ENCODE peak calls at places on chromosomes 13 and 19, in six cellular contexts. R, Z, P, J, E and I are unnamed samples.

GRCh38 chr19:7900401-7900870 is 3.2 kb upstream of the MAP2K7 start:
- DNase-seq in J (no peak), R (no peak), Z (no peak), P (no peak), E (peak), I (no peak)

GRCh38 chr13:97506511-97506910 is 72.5 kb downstream of the RAP2A start:
- DNase-seq in P (peak), Z (no peak), E (no peak), R (no peak), J (no peak), I (no peak)

GRCh38 chr13:65606622-65607021 is 1623.5 kb downstream of the PCDH9 start:
- DNase-seq in J (no peak), R (no peak), Z (no peak), E (no peak), P (no peak), I (peak)

GRCh38 chr13:46202956-46203355 is 8.8 kb upstream of the LRRC63 start:
- DNase-seq in J (no peak), R (no peak), P (no peak), Z (no peak), E (no peak), I (no peak)

GRCh38 chr13:30872685-30873443 is 33.2 kb upstream of the MEDAG start:
- DNase-seq in J (no peak), Z (peak), R (no peak), E (no peak), P (no peak), I (peak)

GRCh38 chr19:29667941-29668340 is 2.7 kb downstream of the PLEKHF1 start:
- DNase-seq in R (peak), J (no peak), Z (peak), E (no peak), P (no peak), I (no peak)

GRCh38 chr19:54638683-54639082 is 8.4 kb downstream of the LILRB1 start:
- DNase-seq in Z (no peak), E (no peak), R (no peak), J (no peak), P (no peak), I (no peak)

GRCh38 chr13:67303661-67304333 is 73.7 kb upstream of the PCDH9 start:
- DNase-seq in P (no peak), J (no peak), E (no peak), R (no peak), Z (no peak), I (no peak)

GRCh38 chr13:29816715-29817114 is 33.7 kb downstream of the UBL3 start:
- DNase-seq in P (no peak), Z (no peak), R (no peak), E (no peak), J (no peak), I (no peak)

GRCh38 chr19:18013621-18014111 is 5.7 kb downstream of the ARRDC2 start:
- DNase-seq in J (no peak), R (no peak), E (no peak), Z (peak), P (no peak), I (no peak)

GRCh38 chr19:47790398-47790814 is 11.9 kb downstream of the SELENOW start:
- DNase-seq in R (peak), J (peak), P (no peak), Z (peak), E (peak), I (peak)

GRCh38 chr19:47362321-47362720 is 13.2 kb downstream of the DHX34 start:
- DNase-seq in Z (no peak), P (no peak), R (no peak), J (no peak), E (no peak), I (no peak)

GRCh38 chr19:17214531-17215124 is 529 bp upstream of the USE1 start:
- DNase-seq in J (no peak), R (no peak), E (no peak), P (no peak), Z (no peak), I (no peak)

GRCh38 chr13:31908696-31909386 is 122.7 kb upstream of the FRY start:
- DNase-seq in P (no peak), Z (no peak), J (peak), E (no peak), R (no peak), I (no peak)

GRCh38 chr19:34336781-34337271 is 28.2 kb upstream of the GPI start:
- DNase-seq in Z (no peak), E (no peak), J (peak), R (peak), P (no peak), I (no peak)

GRCh38 chr13:112764028-112764427 is 74.2 kb downstream of the ATP11A start:
- DNase-seq in P (no peak), R (no peak), Z (no peak), E (peak), J (no peak), I (no peak)

GRCh38 chr13:110126391-110126961 is 180.5 kb downstream of the COL4A1 start:
- DNase-seq in R (no peak), P (peak), J (no peak), E (no peak), Z (no peak), I (peak)

GRCh38 chr13:35716186-35716585 is 239.7 kb upstream of the MAB21L1 start:
- DNase-seq in P (no peak), E (no peak), Z (no peak), J (no peak), R (no peak), I (no peak)

GRCh38 chr13:78826312-78826711 is 167.4 kb upstream of the OBI1 start:
- DNase-seq in P (no peak), Z (no peak), J (no peak), R (no peak), E (no peak), I (no peak)

GRCh38 chr19:15782211-15782610 is 5.2 kb upstream of the OR10H5 start:
- DNase-seq in J (no peak), E (no peak), R (no peak), Z (no peak), P (no peak), I (no peak)

GRCh38 chr19:37928527-37929286 is 21.7 kb downstream of the SIPA1L3 start:
- DNase-seq in P (no peak), E (no peak), R (no peak), J (no peak), Z (no peak), I (no peak)

GRCh38 chr19:37926255-37926654 is 19.2 kb downstream of the SIPA1L3 start:
- DNase-seq in Z (no peak), E (no peak), R (no peak), J (no peak), P (no peak), I (no peak)

GRCh38 chr19:37929512-37929911 is 22.5 kb downstream of the SIPA1L3 start:
- DNase-seq in J (no peak), P (no peak), Z (no peak), E (no peak), R (no peak), I (no peak)

GRCh38 chr19:37926711-37927110 is 19.7 kb downstream of the SIPA1L3 start:
- DNase-seq in J (no peak), E (no peak), R (no peak), Z (no peak), P (no peak), I (no peak)

DNA sequence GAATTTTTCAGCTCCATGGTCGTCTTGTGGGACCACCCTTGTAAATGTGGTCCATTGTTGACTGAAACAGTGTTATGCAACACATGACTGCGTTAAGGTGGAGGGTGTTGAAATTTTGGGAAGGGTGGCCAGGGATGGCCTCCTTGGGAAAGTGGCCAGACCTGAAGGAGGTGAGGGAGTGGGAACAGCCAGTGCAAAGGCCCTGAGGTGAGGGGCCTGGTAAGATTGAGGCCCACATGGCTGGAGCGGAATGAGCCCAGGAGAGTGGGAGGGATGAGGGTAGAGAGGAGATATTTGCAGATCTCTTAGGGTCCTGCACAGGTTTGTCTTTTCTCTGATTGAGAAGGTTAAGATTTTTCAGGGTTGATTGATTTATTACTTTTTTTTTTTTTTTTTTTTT is 18.2 kb downstream of the SIPA1L3 start:
- DNase-seq in Z (no peak), R (no peak), J (no peak), E (no peak), P (no peak), I (no peak)
- H3K4me3 ChIP-seq in Z (no peak), R (no peak), J (no peak), E (no peak), P (no peak), I (no peak)

GRCh38 chr13:58963321-58963720 is 1200.4 kb downstream of the DIAPH3 start:
- DNase-seq in Z (no peak), P (no peak), R (no peak), J (no peak), E (no peak), I (peak)

GRCh38 chr13:58955546-58956385 is 1208.0 kb downstream of the DIAPH3 start:
- DNase-seq in E (no peak), J (no peak), Z (no peak), R (no peak), P (no peak), I (no peak)

GRCh38 chr13:58964048-58964447 is 1199.7 kb downstream of the DIAPH3 start:
- DNase-seq in R (no peak), J (no peak), E (no peak), P (no peak), Z (no peak), I (no peak)

DNA sequence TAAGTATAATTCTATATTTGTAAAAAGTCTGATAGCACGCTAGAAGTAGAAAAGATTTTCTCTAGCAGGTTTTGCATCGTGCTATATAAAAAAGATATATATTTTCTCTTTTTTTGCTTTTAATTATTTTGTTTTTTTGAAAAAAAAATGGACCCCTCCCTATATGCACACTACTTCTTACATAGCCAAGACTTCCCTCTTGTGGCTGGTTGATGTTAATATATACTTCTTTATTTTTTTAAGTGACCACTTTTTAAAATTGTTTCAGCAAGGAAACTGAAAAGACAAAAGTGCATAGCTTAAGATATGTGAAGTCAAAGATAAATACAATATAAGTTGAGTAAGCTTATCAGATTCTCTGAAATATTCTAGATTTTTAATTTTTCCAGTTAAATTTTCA is 1202.8 kb downstream of the DIAPH3 start:
- DNase-seq in P (no peak), J (no peak), Z (no peak), R (no peak), E (no peak), I (peak)
- TF ChIP-seq CTCF in P (no peak), J (no peak), Z (no peak), R (no peak), E (no peak), I (peak)

GRCh38 chr13:114101831-114102520 is 30.4 kb downstream of the RASA3 start:
- DNase-seq in P (no peak), R (no peak), Z (peak), E (no peak), J (no peak), I (no peak)
- H3K4me3 ChIP-seq in P (no peak), R (no peak), Z (no peak), E (no peak), J (no peak), I (no peak)

DNA sequence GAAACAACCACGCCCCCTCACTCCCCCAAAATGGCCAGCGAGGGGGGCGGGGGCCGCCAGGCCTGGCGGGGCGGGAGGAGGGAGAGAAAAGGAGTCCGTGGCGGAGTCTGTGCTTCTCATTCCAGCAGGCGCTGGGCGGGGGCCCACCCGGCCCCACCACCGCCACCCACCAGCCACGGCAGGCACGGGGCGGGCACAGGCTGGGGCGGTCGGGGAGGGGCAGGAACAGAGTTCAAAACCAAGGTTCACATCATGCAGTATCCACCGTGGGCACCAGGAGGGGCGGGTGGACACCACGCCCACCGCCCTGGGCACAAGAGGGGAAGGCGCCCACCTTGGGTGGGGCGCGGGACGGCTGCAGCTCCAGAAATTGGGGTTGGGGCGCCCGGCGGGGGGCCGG is 12.8 kb downstream of the DPF1 start:
- DNase-seq in Z (no peak), P (no peak), E (no peak), J (no peak), R (no peak), I (no peak)
- TF ChIP-seq CTCF in Z (no peak), P (peak), E (no peak), J (no peak), R (peak), I (peak)

GRCh38 chr13:52459668-52460067 is 4.4 kb downstream of the CKAP2 start:
- DNase-seq in P (no peak), R (no peak), Z (no peak), J (no peak), E (no peak), I (no peak)

GRCh38 chr13:52461265-52461664 is 6.0 kb downstream of the CKAP2 start:
- DNase-seq in J (no peak), Z (no peak), P (no peak), E (no peak), R (no peak), I (no peak)

GRCh38 chr13:52463526-52463925 is 8.2 kb downstream of the CKAP2 start:
- DNase-seq in R (no peak), E (no peak), P (no peak), Z (no peak), J (no peak), I (no peak)
- H3K4me3 ChIP-seq in R (no peak), E (no peak), P (no peak), Z (no peak), J (no peak), I (no peak)

GRCh38 chr13:41310963-41311606 is at the start of gene NAA16:
- DNase-seq in R (peak), P (peak), E (peak), Z (peak), J (peak), I (peak)
- TF ChIP-seq CTCF in R (no peak), P (no peak), E (no peak), Z (peak), J (no peak), I (no peak)